ENCODE peak calls at places on chromosomes 2 and 18, in five cellular contexts. One of them, this sample, is unnamed.

GRCh38 chr2:45466045-45466444 is 145.0 kb downstream of the SRBD1 start:
- DNase-seq in NCI-H460: no peak
- DNase-seq in CD4-positive, alpha-beta memory T cell: no peak
- DNase-seq in stimulated activated CD4-positive, alpha-beta T cell treated with anti-CD3 and anti-CD28 coated beads, Interleukin-15, amount 100 ng/mL, for 48 hours: no peak
- DNase-seq in anterior cingulate cortex: no peak
- DNase-seq in this sample: no peak

GRCh38 chr2:43332653-43333052 is 106.2 kb upstream of the ZFP36L2 start:
- DNase-seq in stimulated activated CD4-positive, alpha-beta T cell treated with anti-CD3 and anti-CD28 coated beads, Interleukin-15, amount 100 ng/mL, for 48 hours: no peak
- DNase-seq in anterior cingulate cortex: no peak
- DNase-seq in NCI-H460: no peak
- DNase-seq in CD4-positive, alpha-beta memory T cell: no peak
- DNase-seq in this sample: no peak

GRCh38 chr18:55256568-55257289 is 297.5 kb upstream of the CCDC68 start:
- DNase-seq in anterior cingulate cortex: no peak
- DNase-seq in NCI-H460: no peak
- DNase-seq in stimulated activated CD4-positive, alpha-beta T cell treated with anti-CD3 and anti-CD28 coated beads, Interleukin-15, amount 100 ng/mL, for 48 hours: no peak
- DNase-seq in CD4-positive, alpha-beta memory T cell: no peak
- DNase-seq in this sample: peak

GRCh38 chr2:109612991-109613921 is 510 bp downstream of the SEPTIN10 start:
- DNase-seq in CD4-positive, alpha-beta memory T cell: no peak
- DNase-seq in NCI-H460: no peak
- DNase-seq in anterior cingulate cortex: no peak
- DNase-seq in stimulated activated CD4-positive, alpha-beta T cell treated with anti-CD3 and anti-CD28 coated beads, Interleukin-15, amount 100 ng/mL, for 48 hours: no peak
- DNase-seq in this sample: peak

GRCh38 chr2:143300531-143300930 is 171.3 kb downstream of the ARHGAP15 start:
- DNase-seq in stimulated activated CD4-positive, alpha-beta T cell treated with anti-CD3 and anti-CD28 coated beads, Interleukin-15, amount 100 ng/mL, for 48 hours: no peak
- DNase-seq in CD4-positive, alpha-beta memory T cell: no peak
- DNase-seq in anterior cingulate cortex: no peak
- DNase-seq in NCI-H460: no peak
- DNase-seq in this sample: peak

GRCh38 chr2:208363485-208363884 is 43.1 kb upstream of the PTH2R start:
- DNase-seq in anterior cingulate cortex: no peak
- DNase-seq in stimulated activated CD4-positive, alpha-beta T cell treated with anti-CD3 and anti-CD28 coated beads, Interleukin-15, amount 100 ng/mL, for 48 hours: no peak
- DNase-seq in CD4-positive, alpha-beta memory T cell: no peak
- DNase-seq in NCI-H460: no peak
- DNase-seq in this sample: peak

GRCh38 chr2:43139501-43139900 is 86.9 kb downstream of the ZFP36L2 start:
- DNase-seq in CD4-positive, alpha-beta memory T cell: no peak
- DNase-seq in anterior cingulate cortex: no peak
- DNase-seq in stimulated activated CD4-positive, alpha-beta T cell treated with anti-CD3 and anti-CD28 coated beads, Interleukin-15, amount 100 ng/mL, for 48 hours: no peak
- DNase-seq in NCI-H460: no peak
- DNase-seq in this sample: no peak

GRCh38 chr2:159982270-159982669 is 80.1 kb downstream of the PLA2R1 start:
- DNase-seq in CD4-positive, alpha-beta memory T cell: no peak
- DNase-seq in stimulated activated CD4-positive, alpha-beta T cell treated with anti-CD3 and anti-CD28 coated beads, Interleukin-15, amount 100 ng/mL, for 48 hours: no peak
- DNase-seq in anterior cingulate cortex: no peak
- DNase-seq in NCI-H460: no peak
- DNase-seq in this sample: peak

GRCh38 chr2:204315236-204315662 is 230.0 kb upstream of the PARD3B start:
- DNase-seq in NCI-H460: no peak
- DNase-seq in stimulated activated CD4-positive, alpha-beta T cell treated with anti-CD3 and anti-CD28 coated beads, Interleukin-15, amount 100 ng/mL, for 48 hours: no peak
- DNase-seq in anterior cingulate cortex: no peak
- DNase-seq in CD4-positive, alpha-beta memory T cell: no peak
- DNase-seq in this sample: peak

GRCh38 chr2:235675678-235676535 is 182.1 kb downstream of the AGAP1 start:
- DNase-seq in stimulated activated CD4-positive, alpha-beta T cell treated with anti-CD3 and anti-CD28 coated beads, Interleukin-15, amount 100 ng/mL, for 48 hours: no peak
- DNase-seq in NCI-H460: no peak
- DNase-seq in CD4-positive, alpha-beta memory T cell: no peak
- DNase-seq in anterior cingulate cortex: no peak
- DNase-seq in this sample: peak

GRCh38 chr2:231632559-231633142 is 40.0 kb downstream of the TEX44 start:
- DNase-seq in stimulated activated CD4-positive, alpha-beta T cell treated with anti-CD3 and anti-CD28 coated beads, Interleukin-15, amount 100 ng/mL, for 48 hours: no peak
- DNase-seq in NCI-H460: no peak
- DNase-seq in CD4-positive, alpha-beta memory T cell: no peak
- DNase-seq in anterior cingulate cortex: no peak
- DNase-seq in this sample: peak

GRCh38 chr2:176936410-176936809 is 276.2 kb upstream of the HNRNPA3 start:
- DNase-seq in CD4-positive, alpha-beta memory T cell: no peak
- DNase-seq in NCI-H460: no peak
- DNase-seq in stimulated activated CD4-positive, alpha-beta T cell treated with anti-CD3 and anti-CD28 coated beads, Interleukin-15, amount 100 ng/mL, for 48 hours: no peak
- DNase-seq in anterior cingulate cortex: no peak
- DNase-seq in this sample: no peak

GRCh38 chr2:120886534-120886961 is 150.9 kb downstream of the GLI2 start:
- DNase-seq in CD4-positive, alpha-beta memory T cell: no peak
- DNase-seq in anterior cingulate cortex: no peak
- DNase-seq in stimulated activated CD4-positive, alpha-beta T cell treated with anti-CD3 and anti-CD28 coated beads, Interleukin-15, amount 100 ng/mL, for 48 hours: no peak
- DNase-seq in NCI-H460: no peak
- DNase-seq in this sample: no peak

GRCh38 chr18:57518533-57518932 is 68.0 kb downstream of the FECH start:
- DNase-seq in stimulated activated CD4-positive, alpha-beta T cell treated with anti-CD3 and anti-CD28 coated beads, Interleukin-15, amount 100 ng/mL, for 48 hours: no peak
- DNase-seq in NCI-H460: no peak
- DNase-seq in CD4-positive, alpha-beta memory T cell: no peak
- DNase-seq in anterior cingulate cortex: no peak
- DNase-seq in this sample: no peak

This sample was measured in AG10803.